ENCODE peak calls at places on chromosomes 7 and 10, in five cellular contexts. Z is IMR-90, K is H9, U is mesenchymal stem cell, J is neuronal stem cell. A is an unnamed sample.

GRCh38 chr7:37365405-37365804 is 83.3 kb downstream of the ELMO1 start:
- DNase-seq in Z (no peak), K (no peak), U (no peak), J (no peak), A (no peak)

GRCh38 chr7:25073451-25073850 is 51.6 kb downstream of the CYCS start:
- DNase-seq in Z (peak; percentile 86), K (no peak), U (peak; percentile 70), J (no peak), A (no peak)

GRCh38 chr7:117127585-117128168 is 174.4 kb downstream of the ST7 start:
- DNase-seq in Z (peak; percentile 72), K (no peak), U (peak; percentile 72), J (peak; percentile 20), A (peak; percentile 29)

GRCh38 chr7:92953657-92954056 is 117.3 kb upstream of the CDK6 start:
- DNase-seq in Z (no peak), K (no peak), U (no peak), J (no peak), A (peak; percentile 22)

GRCh38 chr10:58963723-58964124 is 212.7 kb upstream of the PHYHIPL start:
- DNase-seq in Z (no peak), K (peak; percentile 89), U (no peak), J (peak; percentile 78), A (peak; percentile 60)

GRCh38 chr10:104767745-104768144 is 126.7 kb downstream of the SORCS3 start:
- DNase-seq in Z (no peak), K (no peak), U (no peak), J (no peak), A (peak; percentile 22)

GRCh38 chr10:100403734-100404133 is 56.7 kb downstream of the SCD start:
- DNase-seq in Z (no peak), K (no peak), U (no peak), J (no peak), A (no peak)

GRCh38 chr7:105876964-105877601 is 684 bp upstream of the ATXN7L1 start:
- DNase-seq in Z (peak; percentile 34), K (peak; percentile 64), U (peak; percentile 67), J (peak; percentile 51), A (peak; percentile 75)

GRCh38 chr10:10007972-10008371 is 1009.7 kb upstream of the CELF2 start:
- DNase-seq in Z (no peak), K (no peak), U (no peak), J (no peak), A (no peak)

GRCh38 chr7:106069471-106070200 is 42.5 kb downstream of the SYPL1 start:
- DNase-seq in Z (no peak), K (no peak), U (no peak), J (no peak), A (no peak)

GRCh38 chr7:29146082-29146706 is at the start of gene CPVL:
- DNase-seq in Z (no peak), K (peak; percentile 78), U (peak; percentile 4), J (peak; percentile 38), A (peak; percentile 91)

GRCh38 chr7:97418312-97418711 is 300.8 kb downstream of the SDHAF3 start:
- DNase-seq in Z (no peak), K (peak; percentile 39), U (no peak), J (no peak), A (peak; percentile 32)

GRCh38 chr7:72753781-72754180 is 74.2 kb downstream of the TYW1B start:
- DNase-seq in Z (no peak), K (no peak), U (no peak), J (no peak), A (no peak)

GRCh38 chr10:51867956-51868355 is 168.6 kb upstream of the CSTF2T start:
- DNase-seq in Z (peak; percentile 99), K (no peak), U (peak; percentile 82), J (no peak), A (no peak)

DNA sequence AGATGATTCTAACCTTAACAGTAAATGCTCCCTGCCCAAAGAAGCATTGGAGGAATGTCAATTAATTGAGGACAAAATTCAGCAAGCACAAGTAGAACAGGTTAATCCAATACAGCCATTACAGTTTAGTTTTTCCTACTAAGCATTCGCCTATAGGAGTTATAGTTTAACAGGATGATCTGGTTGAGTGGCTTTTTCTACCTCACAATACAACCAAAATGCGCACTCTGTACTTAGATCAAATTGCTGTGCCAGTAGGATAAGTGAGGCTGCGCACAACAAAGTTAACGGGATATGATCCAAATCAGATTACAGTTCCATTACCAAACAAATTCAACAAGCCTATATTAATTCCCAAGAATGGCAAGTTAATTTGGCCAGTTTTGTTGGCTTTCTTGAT is 117.1 kb upstream of the TRIM24 start:
- DNase-seq in Z (no peak), K (no peak), U (no peak), J (no peak), A (no peak)
- H4K8ac ChIP-seq in Z (no peak overlapping the region), K (no peak overlapping the region), U (no peak overlapping the region), J (no peak overlapping the region), A (no peak overlapping the region)

GRCh38 chr10:11687779-11688447 is 54.3 kb upstream of the ECHDC3 start:
- DNase-seq in Z (no peak), K (no peak), U (no peak), J (no peak), A (no peak)

GRCh38 chr10:11687357-11687771 is 54.8 kb upstream of the ECHDC3 start:
- DNase-seq in Z (no peak), K (no peak), U (peak; percentile 12), J (no peak), A (peak; percentile 84)

GRCh38 chr10:11693376-11693775 is 48.8 kb upstream of the ECHDC3 start:
- DNase-seq in Z (no peak), K (no peak), U (no peak), J (no peak), A (no peak)

GRCh38 chr10:11691319-11691755 is 50.8 kb upstream of the ECHDC3 start:
- DNase-seq in Z (no peak), K (no peak), U (no peak), J (no peak), A (no peak)

GRCh38 chr10:11689945-11690736 is 52.0 kb upstream of the ECHDC3 start:
- DNase-seq in Z (no peak), K (no peak), U (no peak), J (no peak), A (no peak)
- H4K8ac ChIP-seq in Z (no peak overlapping the region), K (no peak overlapping the region), U (no peak overlapping the region), J (no peak overlapping the region), A (no peak overlapping the region)

GRCh38 chr7:100390286-100391028 is 17.2 kb downstream of the PILRA start:
- DNase-seq in Z (no peak), K (no peak), U (no peak), J (no peak), A (no peak)
- H4K8ac ChIP-seq in Z (no peak overlapping the region), K (no peak overlapping the region), U (no peak overlapping the region), J (no peak overlapping the region), A (no peak overlapping the region)

GRCh38 chr10:49837096-49837495 is 75.0 kb upstream of the OGDHL start:
- DNase-seq in Z (peak; percentile 31), K (no peak), U (peak; percentile 51), J (no peak), A (no peak)

GRCh38 chr10:49833162-49833561 is 71.0 kb upstream of the OGDHL start:
- DNase-seq in Z (no peak), K (no peak), U (no peak), J (no peak), A (no peak)

GRCh38 chr10:49834201-49834600 is 72.1 kb upstream of the OGDHL start:
- DNase-seq in Z (no peak), K (no peak), U (no peak), J (no peak), A (no peak)

GRCh38 chr10:49827297-49827696 is 65.2 kb upstream of the OGDHL start:
- DNase-seq in Z (no peak), K (no peak), U (no peak), J (no peak), A (peak; percentile 50)

DNA sequence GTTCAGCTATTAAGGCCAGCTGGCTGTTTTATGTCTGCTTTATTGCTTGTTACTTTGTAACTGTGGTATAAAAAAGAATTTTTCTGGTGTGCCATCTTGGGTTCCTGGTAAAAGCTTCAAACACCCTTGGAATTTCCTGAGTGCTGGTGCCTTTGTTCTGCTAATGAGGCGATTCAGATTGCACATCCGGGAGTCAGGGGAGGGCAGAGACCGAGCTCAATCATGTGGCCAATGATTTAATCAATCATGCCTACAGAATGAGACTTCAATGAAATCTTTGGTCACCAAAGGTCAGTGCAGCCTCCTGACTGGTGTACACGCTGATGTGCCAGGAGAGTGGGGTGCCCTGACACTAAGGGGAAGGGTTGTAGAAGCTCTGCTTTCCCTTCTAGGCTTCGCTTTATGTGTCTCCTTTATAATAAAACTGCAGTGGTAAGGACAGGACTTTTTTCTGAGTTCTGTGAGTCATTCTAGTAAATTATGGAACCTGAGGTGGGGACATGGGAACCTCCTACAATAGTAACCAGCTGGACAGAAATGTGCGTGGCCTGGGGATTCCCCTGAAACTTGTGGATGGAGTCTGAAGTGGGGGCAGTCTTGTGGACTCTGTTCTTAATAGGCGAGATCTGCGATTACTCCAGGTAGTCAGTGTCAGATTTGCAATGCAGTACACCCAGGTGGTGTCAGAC is 69.4 kb upstream of the OGDHL start:
- DNase-seq in Z (peak; percentile 34), K (peak; percentile 81), U (peak; percentile 42), J (peak; percentile 66), A (peak; percentile 91)
- H4K8ac ChIP-seq in Z (no peak overlapping the region), K (no peak overlapping the region), U (no peak overlapping the region), J (no peak overlapping the region), A (no peak overlapping the region)

DNA sequence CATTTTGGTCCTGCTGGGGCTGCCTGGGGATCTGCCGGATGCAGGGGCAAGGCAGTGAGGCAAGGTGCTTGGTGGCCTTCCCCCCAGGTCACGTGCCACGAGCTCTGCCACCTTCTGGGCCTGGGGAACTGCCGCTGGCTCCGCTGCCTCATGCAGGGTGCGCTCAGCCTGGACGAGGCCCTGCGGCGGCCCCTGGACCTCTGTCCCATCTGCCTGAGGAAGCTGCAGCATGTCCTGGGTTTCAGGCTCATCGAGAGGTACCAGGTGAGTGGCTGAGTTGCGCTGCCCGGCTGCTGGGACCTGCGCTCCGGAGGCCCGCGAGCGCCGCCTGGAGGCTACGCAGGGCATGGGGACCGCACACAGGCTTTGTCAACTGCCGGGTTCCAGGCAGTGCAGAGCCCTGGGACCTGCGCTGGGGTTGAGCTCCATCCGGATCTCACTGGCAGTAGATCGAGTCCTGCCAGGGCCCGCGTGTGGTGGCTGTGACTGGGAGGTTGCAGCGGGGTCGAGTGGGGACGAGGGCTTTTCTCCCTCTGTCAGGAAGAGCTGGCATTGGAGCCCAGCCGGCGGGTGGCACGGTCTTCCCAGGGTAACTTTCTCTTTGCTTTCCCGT is 21.7 kb downstream of the AMZ1 start:
- DNase-seq in Z (peak; percentile 27), K (peak; percentile 95), U (no peak), J (peak; percentile 62), A (peak; percentile 87)
- H4K8ac ChIP-seq in Z (no peak overlapping the region), K (no peak overlapping the region), U (no peak overlapping the region), J (no peak overlapping the region), A (no peak overlapping the region)